ENCODE peak calls at places on chromosomes 12 and 14, in seven cellular contexts. D, C, I, L, S, K and N are unnamed samples.

GRCh38 chr12:93191956-93192355 is 185.8 kb upstream of the NUDT4 start:
- DNase-seq in C (no peak), I (peak; percentile 10), S (no peak), K (no peak), D (no peak), L (no peak), N (no peak)

GRCh38 chr12:122349078-122349477 is 73.4 kb downstream of the CLIP1 start:
- DNase-seq in I (no peak), C (no peak), L (no peak), D (no peak), K (no peak), S (no peak), N (no peak)

GRCh38 chr12:104305349-104305748 is 1.8 kb downstream of the EID3 start:
- DNase-seq in C (no peak), I (no peak), D (no peak), K (no peak), S (no peak), L (no peak), N (no peak)

GRCh38 chr12:99137124-99137845 is 492.2 kb downstream of the APAF1 start:
- DNase-seq in L (no peak), K (no peak), D (no peak), S (no peak), I (no peak), C (no peak), N (no peak)

GRCh38 chr12:11650279-11650696 is 814 bp downstream of the ETV6 start:
- DNase-seq in L (no peak), K (no peak), C (peak; percentile 37), S (no peak), D (no peak), I (no peak), N (no peak)

GRCh38 chr12:116924558-116925453 is 14.1 kb downstream of the FBXW8 start:
- DNase-seq in S (peak; percentile 77), L (no peak), K (peak; percentile 45), D (no peak), I (no peak), C (peak; percentile 67), N (no peak)

GRCh38 chr14:104968541-104969401 is 9.4 kb downstream of the AHNAK2 start:
- DNase-seq in C (no peak), L (no peak), D (peak; percentile 42), K (no peak), I (no peak), S (peak; percentile 37), N (no peak)

GRCh38 chr14:23299986-23300686 is 2.5 kb downstream of the PPP1R3E start:
- DNase-seq in I (no peak), K (no peak), D (no peak), L (no peak), S (no peak), C (no peak), N (no peak)

GRCh38 chr12:130634866-130635265 is 81.2 kb downstream of the RIMBP2 start:
- DNase-seq in C (no peak), I (no peak), L (no peak), S (no peak), D (peak; percentile 83), K (no peak), N (no peak)